ENCODE peak calls at places on chromosomes 4 and X, in four cellular contexts. K is fibroblast of pulmonary artery, F is neural crest cell, I is GM06990. Q is an unnamed sample.

GRCh38 chr4:95847908-95848468 is 8.1 kb downstream of the PDHA2 start:
- DNase-seq in K (no peak), F (no peak), I (no peak), Q (no peak)

GRCh38 chr4:83387922-83388676 is 53.5 kb upstream of the HPSE start:
- DNase-seq in K (no peak), F (no peak), I (no peak), Q (no peak)

GRCh38 chr4:111500871-111501270 is 644.4 kb upstream of the FAM241A start:
- DNase-seq in K (no peak), F (no peak), I (no peak), Q (no peak)

GRCh38 chrX:135477576-135477975 is 42.9 kb upstream of the INTS6L start:
- DNase-seq in K (peak; percentile 91), F (peak; percentile 9), I (no peak), Q (no peak)

GRCh38 chr4:8688041-8688907 is 95.7 kb downstream of the CPZ start:
- DNase-seq in K (peak; percentile 12), F (peak; percentile 80), I (no peak), Q (peak; percentile 58)

GRCh38 chr4:98026362-98026761 is 116.9 kb downstream of the STPG2 start:
- DNase-seq in K (no peak), F (no peak), I (no peak), Q (no peak)

GRCh38 chrX:131802836-131803626 is 220.1 kb upstream of the STK26 start:
- DNase-seq in K (no peak), F (no peak), I (peak; percentile 72), Q (peak; percentile 55)

GRCh38 chrX:38754102-38754790 is 47.0 kb upstream of the MID1IP1 start:
- DNase-seq in K (peak; percentile 72), F (peak; percentile 22), I (peak; percentile 15), Q (peak; percentile 13)

GRCh38 chr4:168153596-168154440 is 61.5 kb downstream of the ANXA10 start:
- DNase-seq in K (peak; percentile 86), F (peak; percentile 56), I (peak; percentile 15), Q (peak; percentile 22)

GRCh38 chrX:38220024-38220935 is at the start of gene SRPX:
- DNase-seq in K (peak; percentile 72), F (peak; percentile 21), I (peak; percentile 10), Q (peak; percentile 41)

GRCh38 chr4:107183155-107183774 is 147.2 kb upstream of the DKK2 start:
- DNase-seq in K (peak; percentile 76), F (peak; percentile 30), I (peak; percentile 1), Q (peak; percentile 11)

GRCh38 chr4:142817442-142817841 is 28.7 kb downstream of the INPP4B start:
- DNase-seq in K (peak; percentile 93), F (no peak), I (no peak), Q (no peak)

GRCh38 chr4:124907881-124908280 is 195.3 kb upstream of the ANKRD50 start:
- DNase-seq in K (peak; percentile 87), F (no peak), I (no peak), Q (no peak)

GRCh38 chr4:173506780-173507211 is 23.2 kb downstream of the HAND2 start:
- DNase-seq in K (no peak), F (no peak), I (no peak), Q (peak; percentile 46)

GRCh38 chr4:158809611-158810486 is 41.0 kb downstream of the FNIP2 start:
- DNase-seq in K (peak; percentile 88), F (no peak), I (peak; percentile 20), Q (peak; percentile 21)

GRCh38 chr4:98421106-98421505 is 159.9 kb downstream of the RAP1GDS1 start:
- DNase-seq in K (peak; percentile 22), F (no peak), I (no peak), Q (no peak)

GRCh38 chrX:151825927-151826471 is 86.7 kb upstream of the MAGEA4 start:
- DNase-seq in K (peak; percentile 87), F (no peak), I (no peak), Q (no peak)
- TF ChIP-seq CTCF in K (peak; percentile 37), F (no peak), I (no peak), Q (no peak)

DNA sequence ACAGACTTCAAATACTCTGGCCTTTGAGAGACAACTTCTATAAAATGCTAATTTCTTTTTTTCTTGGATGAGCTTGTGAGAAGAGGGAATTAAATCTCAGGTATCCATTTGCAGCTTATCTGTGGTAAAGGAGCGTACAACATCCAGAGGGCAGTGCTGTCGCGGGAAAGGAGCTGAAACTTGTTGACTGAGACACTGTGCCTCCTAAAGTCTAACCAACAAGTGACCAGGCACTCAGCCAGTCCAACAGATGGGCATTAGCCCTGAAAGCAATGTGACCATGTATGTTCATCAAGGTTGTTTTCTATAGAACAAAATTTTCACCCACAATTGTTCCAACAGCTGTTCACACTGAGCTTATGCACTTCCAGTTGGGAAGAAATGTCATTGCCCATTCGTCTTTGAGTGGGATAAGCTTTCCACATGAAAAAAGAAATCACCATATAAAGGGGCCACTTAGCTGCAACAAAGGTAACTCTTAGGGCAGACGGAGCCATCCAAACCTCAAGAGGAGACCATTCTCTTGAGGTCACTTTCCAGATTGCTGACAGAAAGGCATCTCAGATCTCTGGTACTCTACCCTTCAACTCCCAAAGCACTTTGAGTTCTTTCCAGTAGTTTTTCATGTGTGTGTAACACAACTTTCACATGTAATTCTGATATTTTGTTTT is 244.8 kb upstream of the NEIL3 start:
- DNase-seq in K (no peak), F (no peak), I (no peak), Q (no peak)
- TF ChIP-seq CTCF in K (no peak), F (no peak), I (no peak), Q (no peak)

GRCh38 chr4:5387457-5387856 is 320.9 kb downstream of the EVC2 start:
- DNase-seq in K (no peak), F (no peak), I (no peak), Q (no peak)
- TF ChIP-seq CTCF in K (no peak), F (no peak), I (no peak), Q (no peak)

DNA sequence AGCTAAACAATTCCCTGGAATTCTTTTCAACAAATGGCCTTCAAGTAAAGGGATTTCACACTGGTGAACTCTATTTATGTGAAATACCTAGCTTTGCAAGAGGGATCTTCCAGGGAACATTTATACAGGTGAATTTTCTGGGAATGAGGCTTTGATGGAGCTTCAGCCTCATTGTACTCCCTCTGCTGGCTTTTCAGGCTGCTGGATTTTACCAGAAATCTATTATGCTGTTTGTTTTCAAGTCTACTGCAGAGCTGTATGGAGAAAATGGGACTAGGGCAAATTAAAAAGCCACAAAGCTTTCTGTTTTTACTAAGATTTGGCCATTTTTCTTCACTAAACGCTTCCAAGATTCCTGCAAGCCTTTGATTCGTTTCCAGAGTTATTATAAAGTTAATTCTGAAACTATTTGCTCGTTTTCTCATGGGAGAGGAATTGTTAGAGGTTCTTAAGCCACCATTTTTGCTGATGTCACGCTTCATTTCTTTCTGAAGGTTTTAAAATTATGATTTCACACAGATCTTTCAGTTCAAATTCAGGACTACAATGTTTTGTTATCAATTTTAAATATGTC is 31.6 kb downstream of the KDM6A start:
- DNase-seq in K (no peak), F (no peak), I (no peak), Q (no peak)
- TF ChIP-seq CTCF in K (peak; percentile 18), F (no peak), I (peak; percentile 28), Q (no peak)

GRCh38 chrX:14352511-14352910 is 176.8 kb upstream of the GLRA2 start:
- DNase-seq in K (no peak), F (no peak), I (no peak), Q (no peak)
- TF ChIP-seq CTCF in K (no peak), F (no peak), I (no peak), Q (no peak)

DNA sequence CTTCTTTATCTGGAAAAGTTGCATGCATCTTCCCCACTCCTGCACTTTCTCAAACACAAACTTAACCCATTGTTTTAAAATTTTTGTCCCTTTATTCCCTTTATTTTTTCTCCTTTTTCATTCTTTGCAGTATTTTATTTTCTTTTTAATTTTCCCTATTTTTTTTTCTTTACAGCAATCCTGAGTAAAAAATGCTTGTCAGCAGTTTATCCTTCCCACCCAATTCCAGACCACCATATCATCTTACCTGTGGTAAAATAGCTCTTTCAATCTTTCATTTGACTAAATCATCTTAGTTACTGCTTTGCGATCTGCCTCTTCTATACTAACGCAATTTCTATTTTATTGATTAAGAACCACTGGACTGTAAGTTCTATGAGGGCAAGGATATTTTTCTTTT is 450.5 kb downstream of the KLHL4 start:
- DNase-seq in K (no peak), F (no peak), I (no peak), Q (no peak)
- TF ChIP-seq CTCF in K (no peak), F (no peak), I (no peak), Q (no peak)

DNA sequence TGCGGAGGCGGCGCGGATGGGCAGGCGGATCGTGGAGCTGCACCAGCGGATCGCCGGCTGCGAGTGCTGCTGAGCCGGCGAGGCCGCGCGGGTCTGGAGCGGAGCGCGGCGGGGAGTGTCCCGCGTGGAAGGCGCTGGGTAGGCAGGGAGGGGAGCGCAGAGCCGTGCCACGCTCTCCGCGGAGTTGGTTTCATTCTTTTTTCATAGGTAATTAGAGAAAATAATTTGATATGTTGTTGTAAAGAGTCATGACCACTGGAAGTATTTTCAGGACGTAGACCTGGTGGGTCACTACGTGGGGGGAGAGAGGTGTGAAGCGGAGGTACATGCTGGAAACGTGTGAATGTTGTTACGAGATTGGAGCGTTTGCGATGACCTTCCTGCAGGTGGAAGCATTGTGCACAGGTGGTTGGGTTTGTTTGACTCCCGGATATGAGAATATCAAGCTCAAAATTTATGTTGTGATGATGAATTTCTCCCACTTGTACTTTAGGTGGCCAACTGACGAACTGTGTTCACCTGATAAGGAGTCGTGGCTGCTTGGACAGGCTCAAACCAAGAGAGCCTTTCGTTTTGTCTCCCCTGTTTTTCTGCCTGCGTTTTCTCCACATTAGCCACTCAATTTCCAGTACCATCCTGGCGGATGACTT is 19.1 kb upstream of the S100P start:
- DNase-seq in K (peak; percentile 41), F (no peak), I (no peak), Q (peak; percentile 75)
- TF ChIP-seq CTCF in K (peak; percentile 34), F (peak; percentile 63), I (peak; percentile 64), Q (peak; percentile 47)

GRCh38 chrX:8724176-8724757 is 7.7 kb downstream of the ANOS1 start:
- DNase-seq in K (no peak), F (no peak), I (no peak), Q (no peak)
- TF ChIP-seq CTCF in K (no peak), F (peak; percentile 41), I (no peak), Q (no peak)

GRCh38 chrX:1029494-1029893 is 183.0 kb downstream of the CRLF2 start:
- DNase-seq in K (no peak), F (no peak), I (no peak), Q (no peak)
- TF ChIP-seq CTCF in K (no peak), F (no peak), I (no peak), Q (no peak)

DNA sequence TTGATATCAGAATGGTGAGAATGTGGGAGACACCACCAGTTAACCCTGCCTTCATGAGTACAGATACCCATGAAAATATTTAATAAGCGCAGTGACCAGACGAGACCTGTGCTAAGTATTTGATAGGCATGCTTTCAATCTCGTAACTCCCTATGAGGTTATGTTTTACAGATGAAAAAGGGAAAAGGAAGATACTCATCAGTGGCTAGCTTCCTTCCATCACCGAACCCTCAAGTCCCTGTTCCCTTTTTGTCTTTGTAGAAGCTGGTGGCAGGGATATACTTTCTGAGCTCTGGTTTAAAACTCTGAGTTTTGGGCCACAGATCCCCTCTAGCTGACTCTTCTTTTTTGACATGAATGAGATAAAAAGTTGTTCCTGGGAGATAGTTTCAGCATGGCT is 26.3 kb downstream of the AFF1 start:
- DNase-seq in K (no peak), F (no peak), I (no peak), Q (no peak)
- TF ChIP-seq CTCF in K (no peak), F (no peak), I (no peak), Q (no peak)

Q was measured in GM13976.